ENCODE peak calls at places on chromosomes 16 and 17, in nine cellular contexts. X, G, E, O, R, Y, Q, Z and W are unnamed samples.

GRCh38 chr17:9971991-9972390 is 66.9 kb upstream of the RCVRN start:
- DNase-seq in X (no peak), G (no peak), E (no peak), O (peak), R (peak), Y (no peak), Q (no peak), Z (no peak), W (no peak)

GRCh38 chr16:12930881-12931280 is 29.5 kb downstream of the SHISA9 start:
- DNase-seq in X (no peak), G (no peak), E (no peak), O (no peak), R (no peak), Y (no peak), Q (no peak), Z (no peak), W (no peak)

GRCh38 chr16:54817432-54817831 is 113.2 kb upstream of the IRX5 start:
- DNase-seq in X (no peak), G (peak), E (peak), O (no peak), R (peak), Y (no peak), Q (no peak), Z (peak), W (no peak)

GRCh38 chr16:84931107-84931494 is 80.2 kb downstream of the ZDHHC7 start:
- DNase-seq in X (no peak), G (no peak), E (no peak), O (no peak), R (no peak), Y (no peak), Q (no peak), Z (no peak), W (no peak)

GRCh38 chr16:21100447-21100846 is 50.2 kb downstream of the DNAH3 start:
- DNase-seq in X (no peak), G (peak), E (no peak), O (peak), R (peak), Y (no peak), Q (no peak), Z (no peak), W (no peak)

GRCh38 chr17:66580601-66581385 is 254.1 kb upstream of the CACNG5 start:
- DNase-seq in X (no peak), G (peak), E (no peak), O (no peak), R (peak), Y (no peak), Q (no peak), Z (peak), W (peak)

GRCh38 chr16:65786916-65787315 is 579.6 kb upstream of the CDH5 start:
- DNase-seq in X (no peak), G (no peak), E (no peak), O (no peak), R (no peak), Y (no peak), Q (no peak), Z (no peak), W (no peak)

GRCh38 chr16:64865037-64865696 is 256.7 kb downstream of the CDH11 start:
- DNase-seq in X (no peak), G (peak), E (peak), O (no peak), R (no peak), Y (no peak), Q (no peak), Z (no peak), W (no peak)

GRCh38 chr17:77381185-77381700 is 240.5 kb downstream of the SEC14L1 start:
- DNase-seq in X (no peak), G (no peak), E (no peak), O (no peak), R (no peak), Y (no peak), Q (no peak), Z (no peak), W (no peak)

GRCh38 chr17:66716236-66717026 is 118.5 kb upstream of the CACNG5 start:
- DNase-seq in X (no peak), G (no peak), E (peak), O (no peak), R (no peak), Y (no peak), Q (no peak), Z (peak), W (peak)

GRCh38 chr16:56319391-56319790 is 106.0 kb downstream of the AMFR start:
- DNase-seq in X (no peak), G (no peak), E (no peak), O (no peak), R (no peak), Y (no peak), Q (no peak), Z (no peak), W (no peak)

GRCh38 chr16:51431517-51432241 is 280.6 kb upstream of the SALL1 start:
- DNase-seq in X (no peak), G (peak), E (peak), O (no peak), R (peak), Y (no peak), Q (no peak), Z (peak), W (no peak)

GRCh38 chr16:30142672-30143346 is 19.8 kb upstream of the MAPK3 start:
- DNase-seq in X (no peak), G (no peak), E (no peak), O (peak), R (no peak), Y (peak), Q (no peak), Z (peak), W (no peak)

GRCh38 chr17:80252871-80253270 is 7.8 kb upstream of the RNF213 start:
- DNase-seq in X (peak), G (no peak), E (peak), O (peak), R (no peak), Y (peak), Q (peak), Z (peak), W (no peak)

GRCh38 chr16:10641555-10641952 is 53.2 kb downstream of the TEKT5 start:
- DNase-seq in X (no peak), G (no peak), E (no peak), O (no peak), R (no peak), Y (no peak), Q (no peak), Z (no peak), W (no peak)